ENCODE peak calls at places on chromosomes 3 and 15, in seven cellular contexts. One of them, this sample, is unnamed.

GRCh38 chr15:58393196-58393790 is 38.5 kb upstream of the LIPC start:
- DNase-seq in gastrocnemius medialis: no peak
- DNase-seq in trophoblast cell: no peak
- DNase-seq in left ventricle myocardium inferior: no peak
- DNase-seq in CD8-positive, alpha-beta memory T cell: no peak
- DNase-seq in osteoblast: peak; percentile 17
- DNase-seq in RWPE2: no peak
- DNase-seq in this sample: no peak

GRCh38 chr15:39244776-39245175 is 336.1 kb upstream of the THBS1 start:
- DNase-seq in gastrocnemius medialis: no peak
- DNase-seq in trophoblast cell: no peak
- DNase-seq in left ventricle myocardium inferior: no peak
- DNase-seq in CD8-positive, alpha-beta memory T cell: no peak
- DNase-seq in osteoblast: no peak
- DNase-seq in RWPE2: no peak
- DNase-seq in this sample: no peak

GRCh38 chr3:105944721-105945120 is 75.9 kb upstream of the CBLB start:
- DNase-seq in gastrocnemius medialis: no peak
- DNase-seq in trophoblast cell: no peak
- DNase-seq in left ventricle myocardium inferior: no peak
- DNase-seq in CD8-positive, alpha-beta memory T cell: no peak
- DNase-seq in osteoblast: peak; percentile 63
- DNase-seq in RWPE2: no peak
- DNase-seq in this sample: peak; percentile 40

GRCh38 chr15:68991723-68992122 is 22.8 kb upstream of the NOX5 start:
- DNase-seq in gastrocnemius medialis: no peak
- DNase-seq in trophoblast cell: no peak
- DNase-seq in left ventricle myocardium inferior: no peak
- DNase-seq in CD8-positive, alpha-beta memory T cell: no peak
- DNase-seq in osteoblast: no peak
- DNase-seq in RWPE2: peak; percentile 71
- DNase-seq in this sample: no peak

GRCh38 chr3:120025520-120025919 is 68.7 kb downstream of the GSK3B start:
- DNase-seq in gastrocnemius medialis: no peak
- DNase-seq in trophoblast cell: no peak
- DNase-seq in left ventricle myocardium inferior: no peak
- DNase-seq in CD8-positive, alpha-beta memory T cell: no peak
- DNase-seq in osteoblast: peak; percentile 59
- DNase-seq in RWPE2: no peak
- DNase-seq in this sample: no peak

GRCh38 chr3:56144792-56145191 is 323.5 kb downstream of the ERC2 start:
- DNase-seq in gastrocnemius medialis: no peak
- DNase-seq in trophoblast cell: no peak
- DNase-seq in left ventricle myocardium inferior: no peak
- DNase-seq in CD8-positive, alpha-beta memory T cell: no peak
- DNase-seq in osteoblast: no peak
- DNase-seq in RWPE2: no peak
- DNase-seq in this sample: no peak

GRCh38 chr3:11007534-11007933 is 15.0 kb downstream of the SLC6A1 start:
- DNase-seq in gastrocnemius medialis: no peak
- DNase-seq in trophoblast cell: no peak
- DNase-seq in left ventricle myocardium inferior: no peak
- DNase-seq in CD8-positive, alpha-beta memory T cell: no peak
- DNase-seq in osteoblast: no peak
- DNase-seq in RWPE2: no peak
- DNase-seq in this sample: no peak

GRCh38 chr3:72058493-72059081 is 273.6 kb upstream of the PROK2 start:
- DNase-seq in gastrocnemius medialis: peak; percentile 83
- DNase-seq in trophoblast cell: no peak
- DNase-seq in left ventricle myocardium inferior: peak; percentile 39
- DNase-seq in CD8-positive, alpha-beta memory T cell: no peak
- DNase-seq in osteoblast: no peak
- DNase-seq in RWPE2: no peak
- DNase-seq in this sample: no peak

GRCh38 chr15:34802803-34803395 is 7.5 kb upstream of the ACTC1 start:
- DNase-seq in gastrocnemius medialis: no peak
- DNase-seq in trophoblast cell: no peak
- DNase-seq in left ventricle myocardium inferior: no peak
- DNase-seq in CD8-positive, alpha-beta memory T cell: no peak
- DNase-seq in osteoblast: no peak
- DNase-seq in RWPE2: no peak
- DNase-seq in this sample: no peak

GRCh38 chr3:59245300-59245878 is 195.6 kb upstream of the CFAP20DC start:
- DNase-seq in gastrocnemius medialis: no peak
- DNase-seq in trophoblast cell: no peak
- DNase-seq in left ventricle myocardium inferior: no peak
- DNase-seq in CD8-positive, alpha-beta memory T cell: no peak
- DNase-seq in osteoblast: no peak
- DNase-seq in RWPE2: no peak
- DNase-seq in this sample: no peak

GRCh38 chr3:50248387-50248786 is 12.4 kb downstream of the GNAI2 start:
- DNase-seq in gastrocnemius medialis: peak; percentile 60
- DNase-seq in trophoblast cell: no peak
- DNase-seq in left ventricle myocardium inferior: peak; percentile 65
- DNase-seq in CD8-positive, alpha-beta memory T cell: no peak
- DNase-seq in osteoblast: peak; percentile 89
- DNase-seq in RWPE2: no peak
- DNase-seq in this sample: no peak

GRCh38 chr3:50250514-50250913 is 14.5 kb downstream of the GNAI2 start:
- DNase-seq in gastrocnemius medialis: no peak
- DNase-seq in trophoblast cell: no peak
- DNase-seq in left ventricle myocardium inferior: no peak
- DNase-seq in CD8-positive, alpha-beta memory T cell: no peak
- DNase-seq in osteoblast: peak; percentile 61
- DNase-seq in RWPE2: no peak
- DNase-seq in this sample: no peak

GRCh38 chr3:50254577-50255250 is 14.2 kb upstream of the SEMA3B start:
- DNase-seq in gastrocnemius medialis: peak; percentile 57
- DNase-seq in trophoblast cell: no peak
- DNase-seq in left ventricle myocardium inferior: peak; percentile 79
- DNase-seq in CD8-positive, alpha-beta memory T cell: no peak
- DNase-seq in osteoblast: peak; percentile 96
- DNase-seq in RWPE2: no peak
- DNase-seq in this sample: no peak

GRCh38 chr3:50249459-50249858 is 13.5 kb downstream of the GNAI2 start:
- DNase-seq in gastrocnemius medialis: no peak
- DNase-seq in trophoblast cell: no peak
- DNase-seq in left ventricle myocardium inferior: no peak
- DNase-seq in CD8-positive, alpha-beta memory T cell: no peak
- DNase-seq in osteoblast: no peak
- DNase-seq in RWPE2: no peak
- DNase-seq in this sample: no peak

GRCh38 chr3:50251220-50251619 is 15.2 kb downstream of the GNAI2 start:
- DNase-seq in gastrocnemius medialis: no peak
- DNase-seq in trophoblast cell: peak; percentile 89
- DNase-seq in left ventricle myocardium inferior: no peak
- DNase-seq in CD8-positive, alpha-beta memory T cell: no peak
- DNase-seq in osteoblast: peak; percentile 97
- DNase-seq in RWPE2: peak; percentile 91
- DNase-seq in this sample: no peak
- H3K4me1 ChIP-seq in gastrocnemius medialis: peaks cover 75% of the 10 kb centered on the region
- H3K4me1 ChIP-seq in trophoblast cell: peaks cover 19% of the 10 kb centered on the region
- H3K4me1 ChIP-seq in left ventricle myocardium inferior: peaks cover 100% of the 10 kb centered on the region
- H3K4me1 ChIP-seq in CD8-positive, alpha-beta memory T cell: peaks cover 63% of the 10 kb centered on the region
- H3K4me1 ChIP-seq in osteoblast: peaks cover 45% of the 10 kb centered on the region
- H3K4me1 ChIP-seq in RWPE2: peaks cover 59% of the 10 kb centered on the region
- H3K4me1 ChIP-seq in this sample: peaks cover 38% of the 10 kb centered on the region

GRCh38 chr3:16506451-16506850 is 7.0 kb downstream of the RFTN1 start:
- DNase-seq in gastrocnemius medialis: no peak
- DNase-seq in trophoblast cell: no peak
- DNase-seq in left ventricle myocardium inferior: no peak
- DNase-seq in CD8-positive, alpha-beta memory T cell: no peak
- DNase-seq in osteoblast: no peak
- DNase-seq in RWPE2: no peak
- DNase-seq in this sample: no peak

GRCh38 chr3:16504692-16505091 is 8.8 kb downstream of the RFTN1 start:
- DNase-seq in gastrocnemius medialis: no peak
- DNase-seq in trophoblast cell: no peak
- DNase-seq in left ventricle myocardium inferior: no peak
- DNase-seq in CD8-positive, alpha-beta memory T cell: no peak
- DNase-seq in osteoblast: no peak
- DNase-seq in RWPE2: no peak
- DNase-seq in this sample: no peak

GRCh38 chr3:16503191-16503776 is 10.2 kb downstream of the RFTN1 start:
- DNase-seq in gastrocnemius medialis: no peak
- DNase-seq in trophoblast cell: no peak
- DNase-seq in left ventricle myocardium inferior: no peak
- DNase-seq in CD8-positive, alpha-beta memory T cell: no peak
- DNase-seq in osteoblast: no peak
- DNase-seq in RWPE2: no peak
- DNase-seq in this sample: no peak

GRCh38 chr3:16502347-16502908 is 11.1 kb downstream of the RFTN1 start:
- DNase-seq in gastrocnemius medialis: no peak
- DNase-seq in trophoblast cell: no peak
- DNase-seq in left ventricle myocardium inferior: no peak
- DNase-seq in CD8-positive, alpha-beta memory T cell: no peak
- DNase-seq in osteoblast: no peak
- DNase-seq in RWPE2: no peak
- DNase-seq in this sample: peak; percentile 28

GRCh38 chr3:16504242-16504641 is 9.3 kb downstream of the RFTN1 start:
- DNase-seq in gastrocnemius medialis: no peak
- DNase-seq in trophoblast cell: no peak
- DNase-seq in left ventricle myocardium inferior: no peak
- DNase-seq in CD8-positive, alpha-beta memory T cell: no peak
- DNase-seq in osteoblast: no peak
- DNase-seq in RWPE2: no peak
- DNase-seq in this sample: no peak
- H3K4me1 ChIP-seq in gastrocnemius medialis: peaks cover 17% of the 10 kb centered on the region
- H3K4me1 ChIP-seq in trophoblast cell: no peaks in the 10 kb centered on the region
- H3K4me1 ChIP-seq in left ventricle myocardium inferior: peaks cover 94% of the 10 kb centered on the region
- H3K4me1 ChIP-seq in CD8-positive, alpha-beta memory T cell: peaks cover 27% of the 10 kb centered on the region
- H3K4me1 ChIP-seq in osteoblast: peaks cover 7% of the 10 kb centered on the region
- H3K4me1 ChIP-seq in RWPE2: no peaks in the 10 kb centered on the region
- H3K4me1 ChIP-seq in this sample: peaks cover 20% of the 10 kb centered on the region

GRCh38 chr15:60797444-60798040 is 318.6 kb upstream of the ICE2 start:
- DNase-seq in gastrocnemius medialis: no peak
- DNase-seq in trophoblast cell: no peak
- DNase-seq in left ventricle myocardium inferior: no peak
- DNase-seq in CD8-positive, alpha-beta memory T cell: no peak
- DNase-seq in osteoblast: no peak
- DNase-seq in RWPE2: no peak
- DNase-seq in this sample: no peak

GRCh38 chr15:60800729-60801072 is 321.8 kb upstream of the ICE2 start:
- DNase-seq in gastrocnemius medialis: no peak
- DNase-seq in trophoblast cell: no peak
- DNase-seq in left ventricle myocardium inferior: no peak
- DNase-seq in CD8-positive, alpha-beta memory T cell: no peak
- DNase-seq in osteoblast: no peak
- DNase-seq in RWPE2: no peak
- DNase-seq in this sample: no peak

GRCh38 chr15:60799885-60800728 is 321.2 kb upstream of the ICE2 start:
- DNase-seq in gastrocnemius medialis: no peak
- DNase-seq in trophoblast cell: no peak
- DNase-seq in left ventricle myocardium inferior: no peak
- DNase-seq in CD8-positive, alpha-beta memory T cell: peak; percentile 57
- DNase-seq in osteoblast: no peak
- DNase-seq in RWPE2: no peak
- DNase-seq in this sample: no peak

GRCh38 chr15:60801336-60801735 is 322.4 kb upstream of the ICE2 start:
- DNase-seq in gastrocnemius medialis: no peak
- DNase-seq in trophoblast cell: no peak
- DNase-seq in left ventricle myocardium inferior: no peak
- DNase-seq in CD8-positive, alpha-beta memory T cell: no peak
- DNase-seq in osteoblast: no peak
- DNase-seq in RWPE2: no peak
- DNase-seq in this sample: no peak

GRCh38 chr15:60798821-60799220 is 319.9 kb upstream of the ICE2 start:
- DNase-seq in gastrocnemius medialis: no peak
- DNase-seq in trophoblast cell: no peak
- DNase-seq in left ventricle myocardium inferior: no peak
- DNase-seq in CD8-positive, alpha-beta memory T cell: no peak
- DNase-seq in osteoblast: peak; percentile 90
- DNase-seq in RWPE2: no peak
- DNase-seq in this sample: no peak
- H3K4me1 ChIP-seq in gastrocnemius medialis: peaks cover 26% of the 10 kb centered on the region
- H3K4me1 ChIP-seq in trophoblast cell: no peaks in the 10 kb centered on the region
- H3K4me1 ChIP-seq in left ventricle myocardium inferior: no peaks in the 10 kb centered on the region
- H3K4me1 ChIP-seq in CD8-positive, alpha-beta memory T cell: peaks cover 55% of the 10 kb centered on the region
- H3K4me1 ChIP-seq in osteoblast: peaks cover 33% of the 10 kb centered on the region
- H3K4me1 ChIP-seq in RWPE2: no peaks in the 10 kb centered on the region
- H3K4me1 ChIP-seq in this sample: no peaks in the 10 kb centered on the region

GRCh38 chr15:70475439-70475781 is 287.9 kb downstream of the UACA start:
- DNase-seq in gastrocnemius medialis: no peak
- DNase-seq in trophoblast cell: no peak
- DNase-seq in left ventricle myocardium inferior: no peak
- DNase-seq in CD8-positive, alpha-beta memory T cell: no peak
- DNase-seq in osteoblast: no peak
- DNase-seq in RWPE2: no peak
- DNase-seq in this sample: no peak

GRCh38 chr15:70475921-70476320 is 287.4 kb downstream of the UACA start:
- DNase-seq in gastrocnemius medialis: no peak
- DNase-seq in trophoblast cell: no peak
- DNase-seq in left ventricle myocardium inferior: no peak
- DNase-seq in CD8-positive, alpha-beta memory T cell: peak; percentile 23
- DNase-seq in osteoblast: no peak
- DNase-seq in RWPE2: no peak
- DNase-seq in this sample: no peak

GRCh38 chr15:70474682-70475438 is 288.5 kb downstream of the UACA start:
- DNase-seq in gastrocnemius medialis: peak; percentile 57
- DNase-seq in trophoblast cell: peak; percentile 25
- DNase-seq in left ventricle myocardium inferior: peak; percentile 36
- DNase-seq in CD8-positive, alpha-beta memory T cell: peak; percentile 61
- DNase-seq in osteoblast: peak; percentile 98
- DNase-seq in RWPE2: peak; percentile 93
- DNase-seq in this sample: peak; percentile 93

GRCh38 chr15:70473623-70474366 is 289.6 kb downstream of the UACA start:
- DNase-seq in gastrocnemius medialis: no peak
- DNase-seq in trophoblast cell: no peak
- DNase-seq in left ventricle myocardium inferior: no peak
- DNase-seq in CD8-positive, alpha-beta memory T cell: peak; percentile 12
- DNase-seq in osteoblast: no peak
- DNase-seq in RWPE2: no peak
- DNase-seq in this sample: no peak

GRCh38 chr15:70474367-70474681 is 289.0 kb downstream of the UACA start:
- DNase-seq in gastrocnemius medialis: no peak
- DNase-seq in trophoblast cell: no peak
- DNase-seq in left ventricle myocardium inferior: no peak
- DNase-seq in CD8-positive, alpha-beta memory T cell: peak; percentile 18
- DNase-seq in osteoblast: no peak
- DNase-seq in RWPE2: no peak
- DNase-seq in this sample: no peak
- H3K4me1 ChIP-seq in gastrocnemius medialis: peaks cover 25% of the 10 kb centered on the region
- H3K4me1 ChIP-seq in trophoblast cell: peaks cover 12% of the 10 kb centered on the region
- H3K4me1 ChIP-seq in left ventricle myocardium inferior: peaks cover 22% of the 10 kb centered on the region
- H3K4me1 ChIP-seq in CD8-positive, alpha-beta memory T cell: peaks cover 33% of the 10 kb centered on the region
- H3K4me1 ChIP-seq in osteoblast: peaks cover 34% of the 10 kb centered on the region
- H3K4me1 ChIP-seq in RWPE2: peaks cover 32% of the 10 kb centered on the region
- H3K4me1 ChIP-seq in this sample: peaks cover 33% of the 10 kb centered on the region

GRCh38 chr3:32456429-32457130 is 46.1 kb downstream of the CMTM6 start:
- DNase-seq in gastrocnemius medialis: no peak
- DNase-seq in trophoblast cell: no peak
- DNase-seq in left ventricle myocardium inferior: no peak
- DNase-seq in CD8-positive, alpha-beta memory T cell: no peak
- DNase-seq in osteoblast: no peak
- DNase-seq in RWPE2: no peak
- DNase-seq in this sample: no peak
- H3K4me1 ChIP-seq in gastrocnemius medialis: no peaks in the 10 kb centered on the region
- H3K4me1 ChIP-seq in trophoblast cell: peaks cover 12% of the 10 kb centered on the region
- H3K4me1 ChIP-seq in left ventricle myocardium inferior: peaks cover 3% of the 10 kb centered on the region
- H3K4me1 ChIP-seq in CD8-positive, alpha-beta memory T cell: peaks cover 74% of the 10 kb centered on the region
- H3K4me1 ChIP-seq in osteoblast: peaks cover 14% of the 10 kb centered on the region
- H3K4me1 ChIP-seq in RWPE2: no peaks in the 10 kb centered on the region
- H3K4me1 ChIP-seq in this sample: peaks cover 26% of the 10 kb centered on the region